ENCODE peak calls at places on chromosomes 5 and 9, in five cellular contexts. L is kidney, X is A673, M is heart left ventricle, T is sigmoid colon. B is an unnamed sample.

GRCh38 chr5:37900692-37901091 is 60.9 kb upstream of the GDNF start:
- DNase-seq in M (peak; percentile 84), X (peak; percentile 52), L (peak; percentile 89), T (peak; percentile 67), B (peak; percentile 63)

GRCh38 chr5:100614308-100614707 is 79.1 kb downstream of the FAM174A start:
- DNase-seq in T (no peak), X (no peak), L (no peak), M (no peak), B (no peak)

GRCh38 chr9:95025213-95026170 is 292.0 kb downstream of the FANCC start:
- DNase-seq in T (peak; percentile 87), M (peak; percentile 75), L (peak; percentile 94), X (peak; percentile 85), B (peak; percentile 26)

GRCh38 chr5:131220566-131220965 is 43.3 kb upstream of the CDC42SE2 start:
- DNase-seq in L (no peak), T (no peak), X (no peak), M (no peak), B (no peak)

GRCh38 chr5:106415541-106415940 is 1255.2 kb downstream of the EFNA5 start:
- DNase-seq in M (no peak), X (no peak), L (no peak), T (no peak), B (no peak)

GRCh38 chr9:127664678-127665507 is 41.9 kb upstream of the CFAP157 start:
- DNase-seq in L (no peak), X (no peak), T (no peak), M (no peak), B (no peak)

GRCh38 chr9:35749515-35750255 is 598 bp downstream of the RGP1 start:
- DNase-seq in X (no peak), L (peak; percentile 88), M (no peak), T (no peak), B (peak; percentile 59)

GRCh38 chr5:143541943-143542797 is 138.7 kb upstream of the NR3C1 start:
- DNase-seq in X (no peak), T (no peak), L (no peak), M (no peak), B (peak; percentile 19)

GRCh38 chr5:146048994-146049703 is 56.2 kb downstream of the PLAC8L1 start:
- DNase-seq in X (peak; percentile 91), T (no peak), M (no peak), L (no peak), B (peak; percentile 78)

GRCh38 chr5:180815241-180816031 is 12.8 kb upstream of the MGAT1 start:
- DNase-seq in M (no peak), X (no peak), L (peak; percentile 22), T (no peak), B (no peak)

GRCh38 chr5:95823738-95824609 is 1.4 kb upstream of the GLRX start:
- DNase-seq in M (peak; percentile 74), X (peak; percentile 84), L (no peak), T (peak; percentile 92), B (peak; percentile 56)

GRCh38 chr5:1109542-1110259 is 2.2 kb downstream of the SLC12A7 start:
- DNase-seq in T (no peak), X (no peak), L (no peak), M (no peak), B (no peak)

GRCh38 chr5:157718529-157718928 is 12.7 kb upstream of the THG1L start:
- DNase-seq in T (no peak), M (no peak), X (peak; percentile 67), L (no peak), B (peak; percentile 75)

GRCh38 chr5:80466669-80467485 is 21.0 kb upstream of the FAM151B start:
- DNase-seq in X (no peak), M (no peak), T (no peak), L (no peak), B (no peak)

GRCh38 chr9:73050887-73051550 is 98.2 kb upstream of the ALDH1A1 start:
- DNase-seq in X (no peak), M (no peak), T (no peak), L (no peak), B (peak; percentile 91)

GRCh38 chr5:29005386-29005785 is 1967.0 kb upstream of the CDH9 start:
- DNase-seq in X (peak; percentile 64), L (no peak), T (no peak), M (no peak), B (peak; percentile 68)

GRCh38 chr5:140329739-140330481 is 16.5 kb downstream of the HBEGF start:
- DNase-seq in L (no peak), X (peak; percentile 52), M (no peak), T (no peak), B (no peak)

GRCh38 chr9:71911908-71912325 is 478 bp downstream of the C9orf85 start:
- DNase-seq in X (peak; percentile 54), M (no peak), L (no peak), T (no peak), B (no peak)

GRCh38 chr5:180494510-180495181 is 467 bp downstream of the CNOT6 start:
- DNase-seq in X (peak; percentile 25), T (peak; percentile 71), L (peak; percentile 82), M (peak; percentile 73), B (peak; percentile 36)

GRCh38 chr9:36897476-36897875 is 136.6 kb downstream of the PAX5 start:
- DNase-seq in T (no peak), L (no peak), X (no peak), M (no peak), B (no peak)

GRCh38 chr5:159207616-159208507 is 1.5 kb downstream of the RNF145 start:
- DNase-seq in M (peak; percentile 89), X (peak; percentile 83), T (peak; percentile 91), L (peak; percentile 92), B (peak; percentile 95)
- H3K4me1 ChIP-seq in M (peaks cover 52% of the 10 kb centered on the region), X (peaks cover 59% of the 10 kb centered on the region), T (peaks cover 54% of the 10 kb centered on the region), L (peaks cover 12% of the 10 kb centered on the region), B (peaks cover 10% of the 10 kb centered on the region)

GRCh38 chr5:135398855-135399837 is at the start of gene MACROH2A1:
- DNase-seq in T (peak; percentile 94), L (peak; percentile 96), M (peak; percentile 95), X (peak; percentile 89), B (peak; percentile 87)

GRCh38 chr5:135396459-135397055 is 2.5 kb downstream of the MACROH2A1 start:
- DNase-seq in L (no peak), M (no peak), T (no peak), X (no peak), B (no peak)

GRCh38 chr5:135400866-135401265 is 1.8 kb upstream of the MACROH2A1 start:
- DNase-seq in X (no peak), L (no peak), M (no peak), T (no peak), B (peak; percentile 38)

GRCh38 chr5:135399838-135400542 is 959 bp upstream of the MACROH2A1 start:
- DNase-seq in L (no peak), X (peak; percentile 33), T (no peak), M (no peak), B (peak; percentile 80)

DNA sequence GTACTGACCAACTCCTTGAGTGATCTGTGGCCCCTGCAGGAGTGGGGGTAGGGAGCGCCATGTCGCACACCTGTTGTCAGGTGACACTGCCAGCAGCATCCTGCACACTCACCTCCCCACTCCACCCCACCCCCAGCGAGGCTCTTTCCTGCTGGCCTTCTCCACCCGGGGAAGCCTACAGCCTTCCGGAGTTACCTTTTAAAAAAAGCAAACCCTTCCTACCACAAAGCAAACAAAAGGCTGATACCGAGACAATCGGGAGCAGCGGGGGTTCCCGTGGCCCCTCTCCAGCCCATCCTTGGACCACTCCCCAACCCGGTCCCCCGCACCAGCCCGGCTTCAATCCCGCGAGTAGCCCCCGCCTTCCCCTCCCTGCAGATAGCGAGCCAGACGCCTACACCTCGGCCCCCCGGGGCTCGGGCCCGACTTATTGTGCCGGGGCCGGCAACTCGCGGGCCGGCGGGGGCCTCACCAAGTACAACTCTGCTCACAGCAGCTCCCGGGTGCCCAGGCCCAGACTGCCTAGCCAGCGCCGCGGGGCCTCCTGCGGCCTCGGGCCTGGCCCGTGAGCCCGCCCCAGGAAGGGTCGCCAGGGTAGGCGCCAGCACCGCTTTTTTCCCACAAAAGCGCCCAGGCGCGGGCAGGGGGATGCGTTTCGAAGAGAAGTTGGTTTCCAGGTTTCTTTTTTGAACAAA is 724 bp downstream of the MACROH2A1 start:
- DNase-seq in X (peak; percentile 63), T (no peak), M (peak; percentile 69), L (peak; percentile 82), B (peak; percentile 90)
- H3K4me1 ChIP-seq in X (peaks cover 23% of the 10 kb centered on the region), T (peaks cover 61% of the 10 kb centered on the region), M (peaks cover 59% of the 10 kb centered on the region), L (peaks cover 14% of the 10 kb centered on the region), B (peaks cover 16% of the 10 kb centered on the region)

DNA sequence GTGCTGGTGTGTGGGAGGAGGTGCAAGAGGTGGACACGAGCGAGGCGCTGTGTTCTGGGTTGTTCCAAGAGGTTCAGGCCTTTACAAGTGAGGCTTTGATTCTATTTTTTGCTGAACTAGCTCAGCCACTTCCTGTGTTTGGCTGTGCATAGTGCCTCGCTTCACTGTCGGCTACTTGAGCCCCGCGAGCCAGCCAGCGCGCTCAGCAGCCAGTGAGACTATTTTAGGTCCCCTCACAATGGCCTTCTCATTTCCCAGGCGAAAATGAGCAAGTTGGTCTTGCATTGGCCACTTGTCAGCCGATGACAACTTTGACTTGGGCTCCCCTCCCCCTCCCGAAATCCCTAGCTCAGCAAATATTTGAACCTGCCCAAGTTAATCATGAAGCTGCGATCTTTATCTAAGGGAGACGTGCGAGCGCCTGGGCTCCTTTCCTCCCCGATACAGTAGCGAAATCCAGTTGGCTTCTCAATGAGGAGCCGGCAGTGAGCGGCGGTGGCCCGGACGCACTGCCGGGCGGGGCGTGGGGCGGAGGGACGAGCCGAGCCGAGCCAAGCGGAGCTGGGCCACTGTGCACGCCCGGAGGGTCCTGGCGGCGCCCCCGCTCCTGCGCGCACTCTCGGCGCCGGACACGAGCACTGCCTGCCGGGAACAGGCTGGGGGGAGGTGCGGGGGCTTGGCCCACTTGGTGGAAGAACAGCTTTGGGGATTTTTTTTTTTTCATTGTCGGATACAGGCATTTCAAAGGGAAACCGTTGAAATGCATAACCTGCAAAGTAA is 72.6 kb downstream of the PIK3R1 start:
- DNase-seq in M (peak; percentile 81), L (peak; percentile 93), X (peak; percentile 70), T (peak; percentile 81), B (peak; percentile 87)
- H3K4me1 ChIP-seq in M (peaks cover 70% of the 10 kb centered on the region), L (peaks cover 36% of the 10 kb centered on the region), X (peaks cover 58% of the 10 kb centered on the region), T (peaks cover 96% of the 10 kb centered on the region), B (peaks cover 3% of the 10 kb centered on the region)

GRCh38 chr5:117812866-117813265 is 1175.5 kb downstream of the DTWD2 start:
- DNase-seq in T (no peak), L (no peak), M (no peak), X (no peak), B (peak; percentile 36)
- H3K4me1 ChIP-seq in T (no peaks in the 10 kb centered on the region), L (no peaks in the 10 kb centered on the region), M (no peaks in the 10 kb centered on the region), X (no peaks in the 10 kb centered on the region), B (no peaks in the 10 kb centered on the region)

GRCh38 chr9:93228453-93228852 is 44.5 kb downstream of the WNK2 start:
- DNase-seq in T (no peak), L (no peak), M (peak; percentile 48), X (no peak), B (no peak)

GRCh38 chr9:93228030-93228429 is 44.1 kb downstream of the WNK2 start:
- DNase-seq in M (no peak), X (no peak), L (no peak), T (no peak), B (no peak)

GRCh38 chr9:93225417-93225816 is 41.5 kb downstream of the WNK2 start:
- DNase-seq in M (no peak), X (no peak), T (no peak), L (no peak), B (no peak)

GRCh38 chr9:93225892-93226291 is 42.0 kb downstream of the WNK2 start:
- DNase-seq in X (no peak), T (no peak), L (peak; percentile 58), M (no peak), B (no peak)

DNA sequence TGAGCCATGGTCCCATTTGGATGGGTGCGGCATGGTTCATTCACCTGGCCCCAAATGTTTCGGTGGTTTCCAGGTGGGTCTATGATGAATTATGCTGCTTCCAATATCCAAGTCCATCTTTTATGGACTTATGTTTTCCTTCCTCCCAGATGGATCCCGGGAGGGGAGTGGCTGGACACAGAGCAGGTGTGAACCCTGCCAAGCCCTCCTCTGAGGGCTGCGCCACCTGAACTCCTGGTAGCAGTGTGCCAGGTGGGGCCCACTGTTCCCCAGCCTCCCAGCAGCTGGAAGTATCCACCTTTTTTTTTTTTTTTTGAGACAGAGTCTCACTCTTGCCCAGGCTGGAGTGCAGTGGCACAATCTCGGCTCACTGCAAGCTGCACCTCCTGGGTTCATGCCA is 42.9 kb downstream of the WNK2 start:
- DNase-seq in L (peak; percentile 39), M (peak; percentile 33), X (no peak), T (no peak), B (no peak)
- H3K4me1 ChIP-seq in L (no peaks in the 10 kb centered on the region), M (peaks cover 62% of the 10 kb centered on the region), X (peaks cover 11% of the 10 kb centered on the region), T (peaks cover 66% of the 10 kb centered on the region), B (no peaks in the 10 kb centered on the region)